ENCODE peak calls at places on chromosomes 16 and 17, in six cellular contexts. Y, U, D, W, M and K are unnamed samples.

GRCh38 chr17:29195465-29196081 is 15.4 kb upstream of the MYO18A start:
- DNase-seq in M (no peak), U (no peak), W (no peak), Y (peak), D (no peak), K (no peak)

GRCh38 chr16:27772093-27772820 is 222.3 kb downstream of the KATNIP start:
- DNase-seq in D (no peak), U (no peak), Y (no peak), M (no peak), W (no peak), K (no peak)

GRCh38 chr17:77768475-77768874 is 190.0 kb upstream of the TNRC6C start:
- DNase-seq in M (no peak), U (no peak), W (no peak), D (no peak), Y (no peak), K (no peak)

GRCh38 chr16:58614860-58615259 is 14.8 kb downstream of the CNOT1 start:
- DNase-seq in U (no peak), Y (no peak), M (no peak), D (no peak), W (no peak), K (no peak)

GRCh38 chr17:1036171-1036844 is 39.4 kb downstream of the TIMM22 start:
- DNase-seq in U (no peak), Y (no peak), D (no peak), W (no peak), M (no peak), K (no peak)

GRCh38 chr17:5943991-5944390 is 126.2 kb upstream of the WSCD1 start:
- DNase-seq in Y (no peak), D (no peak), W (no peak), U (no peak), M (no peak), K (no peak)

GRCh38 chr17:66963521-66964082 is 905 bp upstream of the CACNG4 start:
- DNase-seq in M (no peak), U (no peak), Y (no peak), W (peak), D (no peak), K (no peak)

GRCh38 chr16:77585852-77586251 is 136.5 kb upstream of the NUDT7 start:
- DNase-seq in D (no peak), Y (no peak), W (no peak), M (no peak), U (no peak), K (no peak)

GRCh38 chr16:11972128-11972527 is 4.4 kb upstream of the SNX29 start:
- DNase-seq in M (no peak), D (no peak), U (no peak), Y (no peak), W (no peak), K (no peak)

GRCh38 chr17:41417576-41418015 is 6.8 kb downstream of the KRT37 start:
- DNase-seq in U (no peak), M (no peak), Y (no peak), D (no peak), W (no peak), K (no peak)

GRCh38 chr17:4850236-4850635 is 17.1 kb downstream of the MINK1 start:
- DNase-seq in M (no peak), D (no peak), U (peak), W (no peak), Y (no peak), K (no peak)

GRCh38 chr16:31472559-31473203 is 729 bp downstream of the TGFB1I1 start:
- DNase-seq in U (peak), M (peak), W (peak), Y (peak), D (no peak), K (peak)

GRCh38 chr17:45429338-45430005 is 3.2 kb downstream of the ARHGAP27 start:
- DNase-seq in M (no peak), Y (no peak), D (no peak), U (no peak), W (peak), K (no peak)

GRCh38 chr17:76497979-76498885 is 3.0 kb downstream of the RHBDF2 start:
- DNase-seq in M (peak), U (peak), W (peak), Y (peak), D (no peak), K (peak)

GRCh38 chr16:80527297-80527696 is 13.5 kb upstream of the DYNLRB2 start:
- DNase-seq in M (no peak), U (peak), Y (peak), W (peak), D (no peak), K (no peak)

GRCh38 chr17:62994931-62995330 is 28.9 kb downstream of the TANC2 start:
- DNase-seq in D (no peak), M (no peak), W (no peak), Y (no peak), U (no peak), K (no peak)

GRCh38 chr17:38608648-38609047 is 2.9 kb upstream of the SRCIN1 start:
- DNase-seq in M (peak), D (no peak), U (peak), W (no peak), Y (no peak), K (no peak)

GRCh38 chr17:751269-752001 is 629 bp downstream of the GEMIN4 start:
- DNase-seq in M (peak), W (no peak), D (no peak), U (peak), Y (peak), K (no peak)

GRCh38 chr16:50245417-50246298 is 20.7 kb upstream of the ADCY7 start:
- DNase-seq in W (peak), Y (peak), M (peak), D (no peak), U (peak), K (peak)

GRCh38 chr17:35257080-35257701 is 14.3 kb downstream of the SLFN5 start:
- DNase-seq in D (no peak), Y (peak), W (no peak), M (peak), U (peak), K (no peak)

GRCh38 chr16:64238576-64238975 is 883.3 kb downstream of the CDH11 start:
- DNase-seq in D (no peak), Y (peak), M (no peak), W (no peak), U (no peak), K (no peak)

GRCh38 chr17:42361781-42362186 is 26.5 kb downstream of the STAT3 start:
- DNase-seq in W (no peak), D (no peak), U (peak), Y (no peak), M (no peak), K (no peak)

GRCh38 chr16:89471225-89471624 is 19.1 kb downstream of the ANKRD11 start:
- DNase-seq in D (no peak), W (no peak), U (no peak), M (no peak), Y (peak), K (no peak)

GRCh38 chr16:2983706-2984136 is 3.5 kb upstream of the PKMYT1 start:
- DNase-seq in D (peak), M (peak), U (peak), Y (peak), W (peak), K (peak)

GRCh38 chr17:40366076-40366860 is 1.7 kb upstream of the GJD3 start:
- DNase-seq in Y (no peak), W (no peak), D (no peak), U (no peak), M (no peak), K (no peak)

GRCh38 chr17:64020068-64020766 is at the start of gene ICAM2:
- DNase-seq in Y (no peak), D (peak), M (no peak), U (peak), W (no peak), K (no peak)

GRCh38 chr17:43434902-43435319 is 36.1 kb downstream of the ARL4D start:
- DNase-seq in M (no peak), D (no peak), W (no peak), U (no peak), Y (no peak), K (no peak)

GRCh38 chr16:71441348-71441781 is 489 bp downstream of the TLE7 start:
- DNase-seq in M (no peak), Y (no peak), D (no peak), U (no peak), W (no peak), K (no peak)

GRCh38 chr16:30786936-30787612 is at the start of gene ZNF629:
- DNase-seq in Y (peak), U (peak), W (peak), M (peak), D (no peak), K (no peak)

GRCh38 chr16:85819245-85819644 is 19.8 kb downstream of the COX4I1 start:
- DNase-seq in Y (peak), U (peak), W (peak), M (peak), D (peak), K (no peak)

GRCh38 chr17:59521465-59522126 is 43.8 kb upstream of the DHX40 start:
- DNase-seq in M (peak), Y (peak), U (peak), D (no peak), W (peak), K (peak)

GRCh38 chr17:3723556-3724372 is at the start of gene HASPIN:
- DNase-seq in D (peak), M (peak), W (peak), U (peak), Y (peak), K (peak)

GRCh38 chr17:40625311-40625710 is 22.3 kb downstream of the SMARCE1 start:
- DNase-seq in Y (no peak), M (no peak), U (no peak), D (no peak), W (no peak), K (no peak)

GRCh38 chr17:14359251-14359939 is 58.5 kb downstream of the HS3ST3B1 start:
- DNase-seq in Y (no peak), W (no peak), D (no peak), M (no peak), U (no peak), K (no peak)
- TF ChIP-seq CTCF in Y (no peak), W (no peak), D (no peak), M (no peak), U (no peak), K (no peak)

DNA sequence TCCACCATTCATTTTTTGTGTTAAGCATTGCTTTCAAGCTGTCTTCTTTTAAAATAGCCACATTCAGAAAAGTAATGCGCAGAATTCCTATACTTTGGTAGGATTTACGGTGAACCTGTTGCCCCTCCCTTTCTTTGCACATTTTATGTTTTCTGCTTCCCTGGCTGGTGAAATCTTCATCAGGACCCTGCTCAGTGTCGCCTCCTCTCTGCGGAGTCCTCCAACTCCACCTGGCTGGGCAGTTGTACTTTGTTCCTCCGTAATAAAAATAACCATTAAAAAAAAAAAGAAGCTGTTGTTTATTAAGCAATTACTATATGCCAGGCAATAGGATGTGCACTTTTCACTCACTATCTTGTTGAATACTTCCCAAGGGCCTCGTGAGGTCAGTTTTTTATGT is 2.9 kb downstream of the UMOD start:
- DNase-seq in M (no peak), U (no peak), D (no peak), Y (no peak), W (no peak), K (no peak)
- TF ChIP-seq CTCF in M (no peak), U (no peak), D (peak), Y (no peak), W (peak), K (no peak)

GRCh38 chr16:55058576-55058975 is 127.9 kb downstream of the IRX5 start:
- DNase-seq in M (no peak), D (no peak), Y (no peak), W (no peak), U (no peak), K (no peak)

GRCh38 chr16:55059146-55059545 is 128.5 kb downstream of the IRX5 start:
- DNase-seq in W (no peak), M (no peak), U (no peak), D (no peak), Y (no peak), K (no peak)

GRCh38 chr16:55057866-55058265 is 127.2 kb downstream of the IRX5 start:
- DNase-seq in D (no peak), M (no peak), U (no peak), W (no peak), Y (no peak), K (no peak)

GRCh38 chr16:55055262-55055661 is 124.6 kb downstream of the IRX5 start:
- DNase-seq in M (no peak), D (no peak), W (no peak), U (no peak), Y (no peak), K (no peak)

DNA sequence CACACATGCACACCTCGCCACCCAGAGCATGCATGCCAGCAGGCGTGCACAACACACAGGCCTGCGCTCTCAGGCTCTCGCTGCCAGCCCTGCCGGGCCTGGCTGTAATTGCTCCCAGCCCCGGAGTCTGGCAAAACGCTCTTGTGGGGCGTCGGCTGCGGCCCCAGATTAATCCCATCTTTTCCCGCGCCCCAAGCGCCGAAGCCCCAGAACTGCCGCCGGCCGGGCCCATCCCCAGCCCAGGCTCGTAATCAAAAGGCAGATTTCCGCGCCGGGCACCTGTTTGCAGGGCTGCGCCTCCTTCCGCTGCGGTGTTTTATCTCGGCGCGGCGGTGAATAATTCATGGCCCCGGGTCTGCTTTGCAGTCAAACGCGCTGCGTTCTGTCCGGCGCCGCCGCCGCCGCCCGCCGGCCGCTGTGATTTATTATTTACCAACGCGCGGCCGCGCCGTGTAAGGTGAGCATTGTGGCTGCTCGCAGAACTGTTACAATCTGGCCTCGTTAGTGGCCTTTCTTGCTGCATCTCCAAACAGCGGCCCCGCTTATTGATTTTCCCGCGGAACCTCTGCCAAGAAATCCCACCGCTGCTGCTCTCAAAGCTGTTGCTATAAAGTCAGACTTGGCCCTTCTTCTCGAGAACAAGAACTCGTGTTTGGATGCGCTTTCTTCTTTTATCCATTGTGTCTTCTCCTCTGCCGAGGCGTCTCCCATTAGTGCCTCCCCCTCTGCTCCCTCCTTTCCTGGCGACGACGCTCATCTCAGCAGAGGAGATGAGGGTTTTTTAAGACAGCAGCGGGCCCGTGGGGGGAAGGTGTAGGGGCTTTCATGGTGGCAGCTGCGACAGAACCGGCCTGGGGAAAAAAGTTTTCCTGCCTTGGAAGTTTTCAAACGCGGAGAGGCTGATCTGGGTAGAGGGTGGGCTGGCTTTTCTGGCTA is 126.2 kb downstream of the IRX5 start:
- DNase-seq in D (peak), W (peak), U (no peak), Y (no peak), M (no peak), K (no peak)
- TF ChIP-seq CTCF in D (peak), W (peak), U (no peak), Y (no peak), M (no peak), K (peak)

GRCh38 chr16:67399749-67400704 is 6.7 kb upstream of the TPPP3 start:
- DNase-seq in M (no peak), W (no peak), D (no peak), Y (no peak), U (no peak), K (no peak)
- TF ChIP-seq CTCF in M (no peak), W (no peak), D (peak), Y (peak), U (no peak), K (no peak)

GRCh38 chr17:7239091-7240027 is at the start of gene PHF23:
- DNase-seq in D (peak), U (peak), M (peak), W (peak), Y (peak), K (peak)
- TF ChIP-seq CTCF in D (no peak), U (no peak), M (no peak), W (no peak), Y (peak), K (no peak)